ENCODE peak calls at places on chromosomes 6 and 20, in four cellular contexts. One of them, this sample, is unnamed.

GRCh38 chr6:116253505-116254296 is at the start of gene TSPYL4:
- DNase-seq in upper lobe of left lung: peak; percentile 89
- DNase-seq in heart right ventricle: peak; percentile 96
- DNase-seq in fibroblast of pulmonary artery: peak; percentile 99
- DNase-seq in this sample: peak; percentile 84

GRCh38 chr20:21027569-21027968 is 78.6 kb downstream of the LINC00237 start:
- DNase-seq in heart right ventricle: no peak
- DNase-seq in fibroblast of pulmonary artery: no peak
- DNase-seq in upper lobe of left lung: no peak
- DNase-seq in this sample: no peak

GRCh38 chr20:3800878-3801260 is 4.8 kb downstream of the CDC25B start:
- DNase-seq in heart right ventricle: no peak
- DNase-seq in fibroblast of pulmonary artery: no peak
- DNase-seq in upper lobe of left lung: peak; percentile 60
- DNase-seq in this sample: no peak

GRCh38 chr6:32835167-32835893 is 3.2 kb downstream of the TAP2 start:
- DNase-seq in upper lobe of left lung: no peak
- DNase-seq in heart right ventricle: no peak
- DNase-seq in fibroblast of pulmonary artery: no peak
- DNase-seq in this sample: no peak

GRCh38 chr6:130020106-130020851 is 1.9 kb downstream of the L3MBTL3 start:
- DNase-seq in fibroblast of pulmonary artery: peak; percentile 11
- DNase-seq in upper lobe of left lung: peak; percentile 92
- DNase-seq in heart right ventricle: peak; percentile 14
- DNase-seq in this sample: peak; percentile 12

GRCh38 chr6:17987576-17988421 is at the start of gene KIF13A:
- DNase-seq in upper lobe of left lung: peak; percentile 94
- DNase-seq in heart right ventricle: peak; percentile 75
- DNase-seq in fibroblast of pulmonary artery: peak; percentile 63
- DNase-seq in this sample: peak; percentile 61

GRCh38 chr20:46117704-46118467 is at the start of gene CD40:
- DNase-seq in fibroblast of pulmonary artery: peak; percentile 78
- DNase-seq in upper lobe of left lung: peak; percentile 93
- DNase-seq in heart right ventricle: peak; percentile 88
- DNase-seq in this sample: peak; percentile 51

GRCh38 chr6:29792123-29793035 is 35.2 kb upstream of the HLA-G start:
- DNase-seq in heart right ventricle: peak; percentile 70
- DNase-seq in fibroblast of pulmonary artery: peak; percentile 11
- DNase-seq in upper lobe of left lung: peak; percentile 96
- DNase-seq in this sample: no peak

GRCh38 chr6:97473979-97474378 is 191.0 kb upstream of the MMS22L start:
- DNase-seq in heart right ventricle: no peak
- DNase-seq in upper lobe of left lung: no peak
- DNase-seq in fibroblast of pulmonary artery: no peak
- DNase-seq in this sample: no peak

GRCh38 chr20:21396045-21396893 is 1.1 kb downstream of the NKX2-4 start:
- DNase-seq in heart right ventricle: no peak
- DNase-seq in upper lobe of left lung: peak; percentile 86
- DNase-seq in fibroblast of pulmonary artery: no peak
- DNase-seq in this sample: no peak

GRCh38 chr6:145260491-145260890 is 474.8 kb downstream of the EPM2A start:
- DNase-seq in fibroblast of pulmonary artery: no peak
- DNase-seq in heart right ventricle: no peak
- DNase-seq in upper lobe of left lung: no peak
- DNase-seq in this sample: no peak

GRCh38 chr6:138988469-138988834 is 399 bp upstream of the REPS1 start:
- DNase-seq in heart right ventricle: no peak
- DNase-seq in fibroblast of pulmonary artery: no peak
- DNase-seq in upper lobe of left lung: no peak
- DNase-seq in this sample: no peak

GRCh38 chr6:93021235-93021909 is 398.0 kb downstream of the EPHA7 start:
- DNase-seq in fibroblast of pulmonary artery: no peak
- DNase-seq in heart right ventricle: no peak
- DNase-seq in upper lobe of left lung: no peak
- DNase-seq in this sample: no peak

GRCh38 chr6:4139272-4139671 is 3.9 kb upstream of the ECI2 start:
- DNase-seq in upper lobe of left lung: no peak
- DNase-seq in heart right ventricle: no peak
- DNase-seq in fibroblast of pulmonary artery: no peak
- DNase-seq in this sample: no peak

GRCh38 chr6:52305385-52305784 is 20.8 kb upstream of the MCM3 start:
- DNase-seq in fibroblast of pulmonary artery: no peak
- DNase-seq in heart right ventricle: no peak
- DNase-seq in upper lobe of left lung: no peak
- DNase-seq in this sample: no peak

GRCh38 chr6:5497896-5498578 is 236.7 kb downstream of the FARS2 start:
- DNase-seq in fibroblast of pulmonary artery: peak; percentile 50
- DNase-seq in upper lobe of left lung: no peak
- DNase-seq in heart right ventricle: no peak
- DNase-seq in this sample: no peak

GRCh38 chr6:65745614-65746013 is 38.6 kb upstream of the EYS start:
- DNase-seq in heart right ventricle: no peak
- DNase-seq in upper lobe of left lung: no peak
- DNase-seq in fibroblast of pulmonary artery: no peak
- DNase-seq in this sample: no peak

GRCh38 chr6:122102026-122102425 is 297.4 kb upstream of the HSF2 start:
- DNase-seq in upper lobe of left lung: no peak
- DNase-seq in fibroblast of pulmonary artery: no peak
- DNase-seq in heart right ventricle: no peak
- DNase-seq in this sample: no peak

GRCh38 chr20:47669927-47670890 is 115.1 kb downstream of the SULF2 start:
- DNase-seq in upper lobe of left lung: no peak
- DNase-seq in fibroblast of pulmonary artery: no peak
- DNase-seq in heart right ventricle: no peak
- DNase-seq in this sample: no peak

GRCh38 chr20:43976577-43976976 is 61.9 kb downstream of the TOX2 start:
- DNase-seq in upper lobe of left lung: no peak
- DNase-seq in fibroblast of pulmonary artery: no peak
- DNase-seq in heart right ventricle: no peak
- DNase-seq in this sample: no peak

GRCh38 chr6:52509281-52510212 is 67.3 kb downstream of the TRAM2 start:
- DNase-seq in fibroblast of pulmonary artery: no peak
- DNase-seq in upper lobe of left lung: no peak
- DNase-seq in heart right ventricle: no peak
- DNase-seq in this sample: no peak

GRCh38 chr6:105892577-105893262 is 193.4 kb upstream of the PRDM1 start:
- DNase-seq in fibroblast of pulmonary artery: no peak
- DNase-seq in heart right ventricle: no peak
- DNase-seq in upper lobe of left lung: no peak
- DNase-seq in this sample: no peak

GRCh38 chr20:39849664-39850063 is 839.4 kb downstream of the MAFB start:
- DNase-seq in upper lobe of left lung: peak; percentile 85
- DNase-seq in fibroblast of pulmonary artery: peak; percentile 90
- DNase-seq in heart right ventricle: peak; percentile 90
- DNase-seq in this sample: no peak

GRCh38 chr6:53523511-53524454 is 21.1 kb downstream of the GCLC start:
- DNase-seq in upper lobe of left lung: no peak
- DNase-seq in fibroblast of pulmonary artery: no peak
- DNase-seq in heart right ventricle: no peak
- DNase-seq in this sample: no peak

GRCh38 chr6:27752038-27752885 is 159.9 kb downstream of the OR2B2 start:
- DNase-seq in fibroblast of pulmonary artery: peak; percentile 87
- DNase-seq in heart right ventricle: peak; percentile 41
- DNase-seq in upper lobe of left lung: no peak
- DNase-seq in this sample: peak; percentile 26

GRCh38 chr6:45398075-45398817 is 20.5 kb upstream of the SUPT3H start:
- DNase-seq in upper lobe of left lung: no peak
- DNase-seq in fibroblast of pulmonary artery: no peak
- DNase-seq in heart right ventricle: no peak
- DNase-seq in this sample: no peak

GRCh38 chr6:149905911-149906371 is 8.0 kb upstream of the RAET1E start:
- DNase-seq in fibroblast of pulmonary artery: no peak
- DNase-seq in upper lobe of left lung: no peak
- DNase-seq in heart right ventricle: no peak
- DNase-seq in this sample: no peak

DNA sequence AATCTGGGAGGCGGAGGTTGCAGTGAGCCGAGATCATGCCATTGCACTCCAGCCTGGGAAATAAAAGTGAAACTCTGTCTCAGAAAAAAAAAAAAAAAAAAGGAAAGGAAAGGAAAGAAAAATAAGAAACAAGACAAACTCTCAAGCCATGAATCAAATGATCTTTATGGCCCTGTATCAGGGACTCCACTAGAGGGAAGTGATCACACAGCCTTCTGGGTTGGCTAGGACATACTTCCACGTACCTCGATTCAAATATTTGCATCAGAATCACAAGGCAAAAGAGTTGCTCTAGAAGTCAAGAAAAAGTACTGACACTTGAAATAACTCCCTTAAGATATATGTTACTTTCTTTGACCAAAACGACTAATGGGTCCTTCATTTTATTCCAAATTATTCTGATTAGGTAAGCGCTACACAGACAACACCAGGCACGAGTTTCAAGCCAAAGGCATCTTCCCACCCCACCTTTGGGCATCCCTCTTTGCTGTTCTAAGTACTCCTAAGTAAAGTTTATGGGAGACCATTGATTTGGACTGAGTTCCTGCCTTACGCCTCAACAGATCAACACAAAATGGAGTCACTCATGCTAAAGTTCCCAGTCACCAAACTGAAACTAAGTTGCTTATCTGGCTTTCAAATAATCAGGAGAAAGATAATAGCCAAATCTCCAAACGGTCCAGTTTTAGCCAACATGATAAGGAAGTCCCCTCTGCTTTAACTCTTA is 77.5 kb upstream of the NT5E start:
- DNase-seq in upper lobe of left lung: no peak
- DNase-seq in heart right ventricle: no peak
- DNase-seq in fibroblast of pulmonary artery: no peak
- DNase-seq in this sample: no peak
- TF ChIP-seq CTCF in upper lobe of left lung: no peak
- TF ChIP-seq CTCF in heart right ventricle: no peak
- TF ChIP-seq CTCF in fibroblast of pulmonary artery: no peak
- TF ChIP-seq CTCF in this sample: no peak

GRCh38 chr6:165118736-165119135 is 190.7 kb downstream of the C6orf118 start:
- DNase-seq in heart right ventricle: no peak
- DNase-seq in upper lobe of left lung: no peak
- DNase-seq in fibroblast of pulmonary artery: no peak
- DNase-seq in this sample: no peak
- TF ChIP-seq CTCF in heart right ventricle: no peak
- TF ChIP-seq CTCF in upper lobe of left lung: no peak
- TF ChIP-seq CTCF in fibroblast of pulmonary artery: no peak
- TF ChIP-seq CTCF in this sample: no peak

GRCh38 chr6:79838851-79839250 is 108.5 kb downstream of the ELOVL4 start:
- DNase-seq in fibroblast of pulmonary artery: no peak
- DNase-seq in heart right ventricle: no peak
- DNase-seq in upper lobe of left lung: no peak
- DNase-seq in this sample: no peak

GRCh38 chr6:79842382-79843040 is 104.8 kb downstream of the ELOVL4 start:
- DNase-seq in upper lobe of left lung: no peak
- DNase-seq in fibroblast of pulmonary artery: no peak
- DNase-seq in heart right ventricle: no peak
- DNase-seq in this sample: no peak

GRCh38 chr6:79841577-79842381 is 105.6 kb downstream of the ELOVL4 start:
- DNase-seq in heart right ventricle: no peak
- DNase-seq in upper lobe of left lung: no peak
- DNase-seq in fibroblast of pulmonary artery: peak; percentile 7
- DNase-seq in this sample: no peak
- TF ChIP-seq CTCF in heart right ventricle: no peak
- TF ChIP-seq CTCF in upper lobe of left lung: no peak
- TF ChIP-seq CTCF in fibroblast of pulmonary artery: no peak
- TF ChIP-seq CTCF in this sample: no peak

GRCh38 chr6:143060354-143060805 is 309 bp upstream of the AIG1 start:
- DNase-seq in heart right ventricle: peak; percentile 83
- DNase-seq in fibroblast of pulmonary artery: peak; percentile 83
- DNase-seq in upper lobe of left lung: peak; percentile 96
- DNase-seq in this sample: peak; percentile 75
- TF ChIP-seq CTCF in heart right ventricle: no peak
- TF ChIP-seq CTCF in fibroblast of pulmonary artery: no peak
- TF ChIP-seq CTCF in upper lobe of left lung: no peak
- TF ChIP-seq CTCF in this sample: peak; percentile 44

GRCh38 chr20:63164681-63165537 is 51.0 kb downstream of the YTHDF1 start:
- DNase-seq in upper lobe of left lung: peak; percentile 54
- DNase-seq in fibroblast of pulmonary artery: no peak
- DNase-seq in heart right ventricle: no peak
- DNase-seq in this sample: no peak

GRCh38 chr20:63162206-63162770 is 53.6 kb downstream of the YTHDF1 start:
- DNase-seq in upper lobe of left lung: peak; percentile 50
- DNase-seq in heart right ventricle: no peak
- DNase-seq in fibroblast of pulmonary artery: no peak
- DNase-seq in this sample: no peak

GRCh38 chr20:63163171-63163570 is 52.8 kb downstream of the YTHDF1 start:
- DNase-seq in upper lobe of left lung: no peak
- DNase-seq in fibroblast of pulmonary artery: no peak
- DNase-seq in heart right ventricle: no peak
- DNase-seq in this sample: no peak

GRCh38 chr20:63165538-63166422 is 50.2 kb downstream of the YTHDF1 start:
- DNase-seq in fibroblast of pulmonary artery: no peak
- DNase-seq in heart right ventricle: no peak
- DNase-seq in upper lobe of left lung: peak; percentile 30
- DNase-seq in this sample: no peak

GRCh38 chr20:63163596-63164560 is 52.1 kb downstream of the YTHDF1 start:
- DNase-seq in heart right ventricle: no peak
- DNase-seq in fibroblast of pulmonary artery: no peak
- DNase-seq in upper lobe of left lung: peak; percentile 42
- DNase-seq in this sample: no peak
- TF ChIP-seq CTCF in heart right ventricle: no peak
- TF ChIP-seq CTCF in fibroblast of pulmonary artery: no peak
- TF ChIP-seq CTCF in upper lobe of left lung: no peak
- TF ChIP-seq CTCF in this sample: no peak

GRCh38 chr20:12358006-12358654 is 440.4 kb downstream of the BTBD3 start:
- DNase-seq in heart right ventricle: no peak
- DNase-seq in upper lobe of left lung: no peak
- DNase-seq in fibroblast of pulmonary artery: peak; percentile 42
- DNase-seq in this sample: no peak
- TF ChIP-seq CTCF in heart right ventricle: no peak
- TF ChIP-seq CTCF in upper lobe of left lung: no peak
- TF ChIP-seq CTCF in fibroblast of pulmonary artery: peak; percentile 47
- TF ChIP-seq CTCF in this sample: peak; percentile 24

DNA sequence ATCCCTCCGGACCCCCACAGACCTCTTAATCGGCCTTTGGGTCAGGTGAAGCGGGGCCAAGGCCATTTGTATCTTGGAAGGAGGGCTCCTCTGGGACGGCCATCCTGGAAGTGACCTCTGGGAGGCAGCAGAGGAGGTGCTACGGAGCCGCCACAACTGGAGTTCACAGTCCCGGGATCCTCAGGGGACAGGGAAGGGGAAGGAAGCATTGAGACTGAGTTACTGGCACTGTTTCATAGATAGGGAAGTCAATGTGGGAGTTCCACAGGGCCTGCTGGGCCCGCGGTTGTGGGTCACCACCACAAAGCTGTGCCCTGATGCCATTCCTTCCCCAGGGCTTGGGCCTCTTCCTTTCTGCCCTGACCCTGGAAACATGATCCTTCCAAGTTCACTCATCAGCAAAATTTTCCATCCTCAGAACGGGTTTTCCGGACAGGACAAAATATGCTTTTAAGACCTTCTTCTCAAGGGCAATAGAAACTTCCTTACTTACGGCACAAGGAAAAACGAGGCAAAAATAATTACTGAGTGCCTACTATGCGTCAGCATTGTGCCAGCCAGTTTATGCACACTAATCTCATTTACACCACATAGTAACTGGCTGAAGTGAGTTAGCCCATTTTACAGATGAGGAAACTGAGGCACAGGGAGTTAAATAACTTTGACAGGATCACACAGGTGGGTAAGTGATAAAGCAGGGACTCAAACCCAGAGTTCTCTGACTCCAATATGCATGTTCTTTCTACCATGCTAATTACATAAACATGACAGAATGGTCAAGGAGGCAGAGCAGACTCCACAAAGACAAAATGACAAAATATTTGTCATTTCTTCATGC is 143.8 kb downstream of the UNC5CL start:
- DNase-seq in heart right ventricle: peak; percentile 67
- DNase-seq in upper lobe of left lung: peak; percentile 25
- DNase-seq in fibroblast of pulmonary artery: peak; percentile 62
- DNase-seq in this sample: peak; percentile 43
- TF ChIP-seq CTCF in heart right ventricle: peak; percentile 60
- TF ChIP-seq CTCF in upper lobe of left lung: peak; percentile 36
- TF ChIP-seq CTCF in fibroblast of pulmonary artery: peak; percentile 70
- TF ChIP-seq CTCF in this sample: peak; percentile 72